ENCODE peak calls at places on chromosomes 3 and 15, in five cellular contexts. L is lower lobe of right lung, T is stomach, Y is transverse colon, C is right lobe of liver. J is an unnamed sample.

GRCh38 chr3:132253262-132253878 is 63.8 kb upstream of the ACP3 start:
- DNase-seq in L (no peak), Y (peak; percentile 16), T (no peak), C (no peak), J (no peak)

GRCh38 chr3:107861904-107862303 is 228.9 kb downstream of the CD47 start:
- DNase-seq in T (no peak), C (no peak), Y (no peak), L (no peak), J (no peak)

GRCh38 chr15:65772909-65773308 is 19.2 kb downstream of the DENND4A start:
- DNase-seq in C (no peak), T (no peak), L (no peak), Y (no peak), J (no peak)

GRCh38 chr3:113697192-113698090 is 999 bp upstream of the USF3 start:
- DNase-seq in Y (peak; percentile 33), T (no peak), C (peak; percentile 59), L (peak; percentile 49), J (no peak)

GRCh38 chr3:177410734-177411133 is 213.5 kb upstream of the TBL1XR1 start:
- DNase-seq in Y (peak; percentile 26), C (no peak), T (peak; percentile 75), L (no peak), J (no peak)

GRCh38 chr15:33191641-33192040 is 2.9 kb downstream of the FMN1 start:
- DNase-seq in T (no peak), Y (no peak), C (no peak), L (no peak), J (no peak)

GRCh38 chr15:70385052-70385451 is 287.3 kb upstream of the TLE3 start:
- DNase-seq in L (no peak), C (no peak), Y (no peak), T (no peak), J (no peak)

GRCh38 chr3:11077466-11077865 is 76.8 kb upstream of the HRH1 start:
- DNase-seq in Y (no peak), C (no peak), L (no peak), T (no peak), J (no peak)

GRCh38 chr3:25594007-25594502 is 70.7 kb downstream of the TOP2B start:
- DNase-seq in Y (no peak), T (no peak), L (no peak), C (no peak), J (peak; percentile 40)

GRCh38 chr15:100642217-100642949 is 40.0 kb downstream of the ASB7 start:
- DNase-seq in T (no peak), L (no peak), C (no peak), Y (no peak), J (no peak)

GRCh38 chr3:72161870-72162617 is 377.1 kb upstream of the PROK2 start:
- DNase-seq in C (peak; percentile 70), T (no peak), L (no peak), Y (peak; percentile 52), J (no peak)

GRCh38 chr3:52176951-52177700 is 20.8 kb upstream of the ALAS1 start:
- DNase-seq in L (no peak), Y (no peak), T (peak; percentile 72), C (peak; percentile 97), J (no peak)

GRCh38 chr15:68586274-68586961 is 7.6 kb downstream of the CORO2B start:
- DNase-seq in T (no peak), Y (no peak), L (no peak), C (no peak), J (no peak)

GRCh38 chr15:99031681-99032080 is 24.1 kb upstream of the PGPEP1L start:
- DNase-seq in C (no peak), L (no peak), T (no peak), Y (no peak), J (no peak)

GRCh38 chr3:59046839-59047238 is 3.0 kb downstream of the CFAP20DC start:
- DNase-seq in Y (no peak), C (no peak), L (no peak), T (no peak), J (no peak)
- H3K4me3 ChIP-seq in Y (no peak overlapping the region), C (no peak overlapping the region), L (no peak overlapping the region), T (no peak overlapping the region), J (no peak overlapping the region)

GRCh38 chr3:55481067-55481917 is 5.8 kb downstream of the WNT5A start:
- DNase-seq in C (no peak), Y (no peak), T (no peak), L (peak; percentile 51), J (no peak)

GRCh38 chr3:55483196-55484095 is 3.7 kb downstream of the WNT5A start:
- DNase-seq in L (no peak), Y (no peak), T (no peak), C (no peak), J (no peak)

GRCh38 chr3:55484191-55484644 is 2.9 kb downstream of the WNT5A start:
- DNase-seq in T (no peak), Y (no peak), C (no peak), L (no peak), J (no peak)

GRCh38 chr3:55482496-55483195 is 4.5 kb downstream of the WNT5A start:
- DNase-seq in L (no peak), C (no peak), T (no peak), Y (no peak), J (no peak)

DNA sequence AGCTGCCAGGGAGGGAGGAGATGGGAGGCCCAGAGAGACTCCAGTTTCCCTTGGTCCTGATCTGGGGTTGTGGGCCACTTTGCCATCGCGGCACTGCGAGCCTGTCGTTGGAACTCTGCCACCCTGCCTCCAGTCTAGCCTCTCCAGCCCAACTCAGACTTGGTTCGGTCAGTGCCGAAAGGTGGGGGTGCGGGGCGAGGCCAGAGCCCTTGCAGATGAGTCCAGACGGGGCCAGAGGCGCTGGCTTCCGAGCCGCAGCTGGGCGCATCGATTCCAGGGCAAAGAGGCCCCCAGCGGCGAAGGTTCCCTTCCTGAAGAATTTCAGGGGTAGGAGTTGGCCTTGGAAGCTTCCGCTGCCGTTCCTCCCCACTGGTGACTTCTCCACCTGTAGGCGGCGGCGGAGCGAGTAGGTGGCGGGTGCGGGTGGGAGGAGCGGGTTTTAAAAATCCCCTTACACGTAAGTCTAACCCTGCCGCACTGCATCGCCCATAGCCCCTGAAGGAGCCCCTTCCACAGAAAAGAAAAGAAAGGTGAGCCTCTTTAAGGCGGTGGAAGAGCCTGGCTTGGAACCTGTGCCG is 5.1 kb downstream of the WNT5A start:
- DNase-seq in Y (no peak), C (no peak), T (no peak), L (no peak), J (no peak)
- H3K27me3 ChIP-seq in Y (peaks cover 77% of the 10 kb centered on the region), C (no peaks in the 10 kb centered on the region), T (peaks cover 90% of the 10 kb centered on the region), L (peaks cover 70% of the 10 kb centered on the region), J (peaks cover 27% of the 10 kb centered on the region)

GRCh38 chr15:63041982-63042878 is at the start of gene TPM1:
- DNase-seq in T (peak; percentile 64), C (peak; percentile 60), Y (peak; percentile 82), L (peak; percentile 66), J (no peak)
- H3K4me1 ChIP-seq in T (peaks cover 43% of the 10 kb centered on the region), C (no peaks in the 10 kb centered on the region), Y (peaks cover 18% of the 10 kb centered on the region), L (peaks cover 25% of the 10 kb centered on the region), J (peaks cover 14% of the 10 kb centered on the region)

GRCh38 chr3:156479574-156479973 is 75.3 kb downstream of the SSR3 start:
- DNase-seq in L (no peak), T (no peak), C (no peak), Y (no peak), J (no peak)

GRCh38 chr3:156480949-156481348 is 74.0 kb downstream of the SSR3 start:
- DNase-seq in Y (no peak), L (no peak), T (no peak), C (no peak), J (no peak)

GRCh38 chr3:156483961-156484787 is 70.7 kb downstream of the SSR3 start:
- DNase-seq in C (no peak), Y (peak; percentile 31), L (no peak), T (no peak), J (peak; percentile 68)

GRCh38 chr3:156483426-156483825 is 71.5 kb downstream of the SSR3 start:
- DNase-seq in L (no peak), Y (no peak), C (no peak), T (no peak), J (peak; percentile 47)

GRCh38 chr3:156483002-156483401 is 71.9 kb downstream of the SSR3 start:
- DNase-seq in L (no peak), Y (no peak), T (no peak), C (no peak), J (no peak)
- H3K4me3 ChIP-seq in L (no peak overlapping the region), Y (no peak overlapping the region), T (no peak overlapping the region), C (no peak overlapping the region), J (no peak overlapping the region)

GRCh38 chr3:194254032-194254431 is 97.1 kb downstream of the CPN2 start:
- DNase-seq in Y (no peak), C (no peak), T (peak; percentile 2), L (peak; percentile 25), J (no peak)
- H3K27me3 ChIP-seq in Y (no peaks in the 10 kb centered on the region), C (no peaks in the 10 kb centered on the region), T (no peaks in the 10 kb centered on the region), L (no peaks in the 10 kb centered on the region), J (no peaks in the 10 kb centered on the region)

GRCh38 chr3:145383416-145383815 is 777.6 kb downstream of the PLOD2 start:
- DNase-seq in Y (no peak), T (no peak), C (no peak), L (no peak), J (no peak)

DNA sequence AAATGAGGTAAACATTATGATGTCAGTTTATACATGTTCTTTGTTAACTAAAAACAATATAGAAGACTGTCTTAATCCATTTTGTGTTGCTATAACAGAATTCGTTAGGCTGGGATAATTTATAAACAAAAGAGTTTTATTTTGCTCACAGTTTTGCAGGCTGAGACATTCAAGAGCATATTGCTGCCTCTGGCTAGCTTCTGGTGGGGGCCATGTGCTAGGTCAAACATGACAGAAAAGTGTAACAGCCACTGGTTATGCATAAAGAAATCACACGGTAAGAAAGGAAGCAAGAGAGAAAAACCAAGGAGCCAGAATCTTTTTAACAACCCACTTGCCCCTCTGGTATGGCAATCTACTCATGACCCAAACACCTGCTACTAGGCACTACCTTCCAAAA is 776.7 kb downstream of the PLOD2 start:
- DNase-seq in T (no peak), L (no peak), Y (no peak), C (no peak), J (no peak)
- H3K4me1 ChIP-seq in T (no peaks in the 10 kb centered on the region), L (no peaks in the 10 kb centered on the region), Y (no peaks in the 10 kb centered on the region), C (no peaks in the 10 kb centered on the region), J (no peaks in the 10 kb centered on the region)

J was measured in CD4-positive, alpha-beta memory T cell.